ENCODE peak calls at places on chromosomes 7 and 10, in four cellular contexts. H is stomach; X is CD8-positive, alpha-beta T cell; K is colonic mucosa. E is an unnamed sample.

GRCh38 chr10:129471447-129471846 is 4.4 kb downstream of the MGMT start:
- DNase-seq in H (no peak), X (no peak), K (no peak), E (no peak)

GRCh38 chr7:129257168-129257567 is 32.3 kb downstream of the AHCYL2 start:
- DNase-seq in H (no peak), X (no peak), K (no peak), E (no peak)

GRCh38 chr7:38905026-38905759 is 3.8 kb downstream of the VPS41 start:
- DNase-seq in H (no peak), X (no peak), K (no peak), E (no peak)

GRCh38 chr10:78685466-78686163 is 383.2 kb upstream of the ZMIZ1 start:
- DNase-seq in H (no peak), X (no peak), K (no peak), E (no peak)

GRCh38 chr10:52779541-52780390 is 7.2 kb upstream of the MBL2 start:
- DNase-seq in H (peak), X (no peak), K (peak), E (no peak)

GRCh38 chr7:88635149-88635548 is 124.4 kb upstream of the ZNF804B start:
- DNase-seq in H (no peak), X (no peak), K (no peak), E (no peak)

GRCh38 chr10:62182595-62182994 is 86.0 kb downstream of the RTKN2 start:
- DNase-seq in H (no peak), X (no peak), K (no peak), E (no peak)

GRCh38 chr7:68846926-68847325 is 751.3 kb upstream of the AUTS2 start:
- DNase-seq in H (no peak), X (no peak), K (no peak), E (no peak)

GRCh38 chr10:132714906-132715790 is 70.8 kb downstream of the NKX6-2 start:
- DNase-seq in H (no peak), X (no peak), K (no peak), E (peak)

GRCh38 chr10:117221156-117221711 is 19.7 kb upstream of the SLC18A2 start:
- DNase-seq in H (no peak), X (no peak), K (no peak), E (no peak)

GRCh38 chr7:98733036-98733435 is 116.0 kb downstream of the NPTX2 start:
- DNase-seq in H (no peak), X (no peak), K (peak), E (no peak)

GRCh38 chr10:131662851-131663250 is 238.0 kb upstream of the PPP2R2D start:
- DNase-seq in H (peak), X (no peak), K (no peak), E (peak)

GRCh38 chr7:1547777-1548437 is 8.1 kb downstream of the TMEM184A start:
- DNase-seq in H (no peak), X (no peak), K (no peak), E (no peak)

GRCh38 chr10:99849525-99849924 is 67.1 kb downstream of the ABCC2 start:
- DNase-seq in H (no peak), X (no peak), K (peak), E (no peak)

GRCh38 chr10:101388671-101389276 is 34.8 kb downstream of the BTRC start:
- DNase-seq in H (no peak), X (no peak), K (no peak), E (no peak)

GRCh38 chr10:76631054-76631453 is 1006.6 kb downstream of the KCNMA1 start:
- DNase-seq in H (no peak), X (no peak), K (no peak), E (no peak)

GRCh38 chr10:85124592-85124991 is 796.2 kb downstream of the CCSER2 start:
- DNase-seq in H (no peak), X (no peak), K (no peak), E (no peak)

GRCh38 chr7:128497405-128497804 is 20.9 kb downstream of the METTL2B start:
- DNase-seq in H (no peak), X (no peak), K (no peak), E (no peak)

GRCh38 chr10:117886766-117887165 is 160.0 kb downstream of the RAB11FIP2 start:
- DNase-seq in H (no peak), X (no peak), K (no peak), E (no peak)

GRCh38 chr7:91351374-91351773 is 87.1 kb downstream of the FZD1 start:
- DNase-seq in H (no peak), X (no peak), K (no peak), E (no peak)

GRCh38 chr7:151790095-151790825 is 86.7 kb downstream of the PRKAG2 start:
- DNase-seq in H (no peak), X (no peak), K (no peak), E (peak)

GRCh38 chr10:1022413-1022812 is 3.2 kb downstream of the IDI2 start:
- DNase-seq in H (no peak), X (no peak), K (no peak), E (no peak)

GRCh38 chr7:116674508-116675173 is 2.6 kb downstream of the MET start:
- DNase-seq in H (no peak), X (no peak), K (no peak), E (no peak)

GRCh38 chr10:133226251-133226808 is 3.7 kb upstream of the UTF1 start:
- DNase-seq in H (no peak), X (no peak), K (no peak), E (no peak)

GRCh38 chr7:127628445-127628844 is 10.5 kb upstream of the PAX4 start:
- DNase-seq in H (no peak), X (no peak), K (no peak), E (no peak)

GRCh38 chr7:2465928-2466327 is 10.3 kb downstream of the GRIFIN start:
- DNase-seq in H (no peak), X (no peak), K (no peak), E (no peak)

GRCh38 chr7:138170959-138171703 is 94.9 kb downstream of the AKR1D1 start:
- DNase-seq in H (no peak), X (no peak), K (no peak), E (no peak)

GRCh38 chr7:45598697-45599520 is 24.7 kb downstream of the ADCY1 start:
- DNase-seq in H (peak), X (no peak), K (peak), E (no peak)

GRCh38 chr10:129934196-129934925 is 29.7 kb downstream of the EBF3 start:
- DNase-seq in H (no peak), X (no peak), K (no peak), E (no peak)

GRCh38 chr7:125654076-125654475 is 724.5 kb upstream of the POT1 start:
- DNase-seq in H (no peak), X (no peak), K (no peak), E (no peak)

GRCh38 chr7:23533160-23533559 is 1.4 kb upstream of the TRA2A start:
- DNase-seq in H (no peak), X (no peak), K (no peak), E (no peak)

GRCh38 chr10:130456616-130457015 is 320.4 kb downstream of the GLRX3 start:
- DNase-seq in H (no peak), X (no peak), K (no peak), E (no peak)

GRCh38 chr7:101754432-101755159 is 62.8 kb upstream of the CUX1 start:
- DNase-seq in H (no peak), X (no peak), K (no peak), E (no peak)

GRCh38 chr10:98886686-98887085 is 349.0 kb downstream of the HPSE2 start:
- DNase-seq in H (no peak), X (no peak), K (no peak), E (no peak)

GRCh38 chr10:106711313-106711906 is 453.1 kb downstream of the SORCS1 start:
- DNase-seq in H (peak), X (no peak), K (peak), E (no peak)

GRCh38 chr7:27453702-27454405 is 208.8 kb downstream of the HIBADH start:
- DNase-seq in H (no peak), X (no peak), K (no peak), E (no peak)

GRCh38 chr7:132450706-132451105 is 125.6 kb downstream of the PLXNA4 start:
- DNase-seq in H (no peak), X (no peak), K (no peak), E (no peak)

GRCh38 chr10:49613882-49614241 is at the start of gene CHAT:
- DNase-seq in H (no peak), X (no peak), K (no peak), E (peak)

GRCh38 chr10:98402513-98402912 is 12.5 kb downstream of the PYROXD2 start:
- DNase-seq in H (no peak), X (no peak), K (no peak), E (no peak)

GRCh38 chr10:27390681-27391080 is 113.4 kb upstream of the RAB18 start:
- DNase-seq in H (no peak), X (no peak), K (no peak), E (no peak)

DNA sequence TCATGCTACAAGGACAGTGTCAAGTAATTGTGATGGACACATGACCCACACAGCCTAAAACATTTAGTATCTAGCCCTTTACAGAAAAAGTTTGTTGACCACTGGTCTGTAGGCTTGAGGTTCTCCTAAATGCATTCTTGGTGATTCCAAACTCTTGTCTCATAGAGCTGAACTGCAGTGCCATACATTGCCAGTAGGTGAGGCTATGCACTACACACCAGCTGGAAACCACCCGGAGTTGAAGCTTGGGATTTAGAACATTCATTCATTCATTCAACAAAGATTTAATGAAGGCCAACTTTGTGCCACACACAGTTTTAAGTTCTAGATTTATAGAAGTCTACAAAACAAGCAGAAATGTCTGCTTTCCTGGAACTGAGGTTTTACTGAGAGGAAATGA is 77.3 kb upstream of the TCF7L2 start:
- DNase-seq in H (no peak), X (no peak), K (no peak), E (no peak)
- TF ChIP-seq CTCF in H (no peak), X (no peak), K (no peak), E (peak)

GRCh38 chr10:93121311-93121710 is 47.6 kb downstream of the CYP26A1 start:
- DNase-seq in H (no peak), X (no peak), K (no peak), E (no peak)

GRCh38 chr10:93126484-93127052 is 52.9 kb downstream of the CYP26A1 start:
- DNase-seq in H (no peak), X (no peak), K (no peak), E (no peak)

GRCh38 chr10:93123766-93124165 is 50.1 kb downstream of the CYP26A1 start:
- DNase-seq in H (no peak), X (no peak), K (peak), E (no peak)

GRCh38 chr10:93124580-93125318 is 51.1 kb downstream of the CYP26A1 start:
- DNase-seq in H (no peak), X (no peak), K (peak), E (no peak)
- TF ChIP-seq CTCF in H (no peak), X (no peak), K (no peak), E (no peak)

DNA sequence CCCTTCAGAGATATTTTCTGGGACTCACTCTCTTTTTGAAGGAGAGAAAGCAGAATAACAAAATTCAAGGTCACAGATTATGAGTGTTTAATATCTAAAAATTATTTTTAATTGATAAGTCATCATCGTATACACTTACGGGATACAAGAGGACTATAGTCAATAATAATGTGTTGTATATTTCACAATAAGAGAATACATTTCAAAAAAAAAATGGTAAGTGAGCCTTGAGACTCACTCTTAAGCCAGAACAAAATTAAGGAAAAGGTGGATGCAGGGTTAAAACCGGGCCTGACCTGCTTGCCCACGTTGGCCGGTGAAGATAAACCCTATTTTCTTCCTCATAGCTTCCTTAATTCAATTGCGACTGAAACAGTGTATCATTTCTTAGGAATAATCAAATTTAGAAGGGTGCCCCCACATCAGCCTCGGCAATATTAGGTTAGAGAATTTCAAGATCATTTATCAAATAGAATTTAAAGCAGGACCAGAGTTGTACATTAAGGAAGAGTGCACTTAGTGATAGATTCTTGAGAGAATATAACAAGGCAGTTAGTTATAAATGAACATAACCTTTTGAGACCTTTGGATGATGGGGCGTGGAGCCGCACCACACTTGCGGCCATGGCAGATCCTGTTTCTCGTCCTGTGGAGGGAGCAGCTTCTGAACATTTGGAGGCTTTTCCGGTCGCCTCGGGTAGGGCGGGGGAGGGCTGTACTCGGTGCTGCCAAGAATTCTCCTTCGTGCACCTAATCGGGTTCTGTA is 321.8 kb downstream of the PAXIP1 start:
- DNase-seq in H (no peak), X (no peak), K (no peak), E (no peak)
- TF ChIP-seq CTCF in H (no peak), X (no peak), K (no peak), E (no peak)

GRCh38 chr10:77635402-77636227 is 2.0 kb downstream of the KCNMA1 start:
- DNase-seq in H (no peak), X (no peak), K (no peak), E (no peak)

GRCh38 chr10:77634939-77635338 is 2.7 kb downstream of the KCNMA1 start:
- DNase-seq in H (no peak), X (no peak), K (no peak), E (no peak)

GRCh38 chr10:77636967-77637473 is 588 bp downstream of the KCNMA1 start:
- DNase-seq in H (no peak), X (no peak), K (no peak), E (no peak)

GRCh38 chr10:77637474-77637985 is at the start of gene KCNMA1:
- DNase-seq in H (no peak), X (no peak), K (no peak), E (no peak)

DNA sequence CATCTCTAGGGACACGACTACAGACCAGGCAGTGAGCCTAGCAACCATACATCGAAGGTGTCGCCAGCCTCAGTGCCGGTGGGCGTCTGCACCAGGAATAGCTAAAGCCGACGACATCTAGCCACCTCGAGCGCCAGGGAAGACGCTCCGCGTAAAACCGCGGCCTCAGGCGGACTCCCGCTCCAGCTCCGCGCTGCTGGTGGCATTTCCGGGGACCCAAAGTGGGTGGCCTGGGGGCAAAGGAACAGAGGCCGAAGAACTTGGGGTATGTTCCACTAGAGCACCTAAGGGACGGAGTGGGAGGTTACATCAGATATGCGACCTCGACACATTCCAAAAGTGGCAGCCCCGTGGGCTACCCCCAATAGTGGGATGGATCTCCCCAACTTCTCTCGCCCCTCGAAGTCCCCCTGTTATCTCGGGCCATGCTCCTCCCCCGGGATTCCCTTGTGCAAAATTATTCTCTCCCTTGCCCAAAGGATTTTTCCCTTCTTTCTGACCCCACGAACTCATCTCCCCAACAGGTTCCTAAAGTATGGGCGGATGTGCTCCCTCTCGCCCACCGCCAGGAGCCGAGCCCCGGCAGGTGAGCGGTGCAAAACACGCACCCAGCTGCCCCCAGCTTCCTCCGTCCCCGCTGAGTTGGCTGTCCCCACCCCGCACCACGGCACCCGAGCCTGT is 1.2 kb downstream of the KCNMA1 start:
- DNase-seq in H (no peak), X (no peak), K (no peak), E (no peak)
- TF ChIP-seq CTCF in H (no peak), X (no peak), K (no peak), E (peak)

GRCh38 chr10:24645784-24646183 is 77.9 kb downstream of the ARHGAP21 start:
- DNase-seq in H (no peak), X (no peak), K (no peak), E (no peak)

GRCh38 chr10:24645022-24645421 is 78.7 kb downstream of the ARHGAP21 start:
- DNase-seq in H (no peak), X (no peak), K (no peak), E (no peak)

GRCh38 chr10:24639124-24639523 is 84.6 kb downstream of the ARHGAP21 start:
- DNase-seq in H (no peak), X (no peak), K (no peak), E (no peak)

GRCh38 chr10:24643679-24644209 is 79.9 kb downstream of the ARHGAP21 start:
- DNase-seq in H (no peak), X (no peak), K (peak), E (no peak)

GRCh38 chr10:24642921-24643678 is 80.6 kb downstream of the ARHGAP21 start:
- DNase-seq in H (no peak), X (no peak), K (peak), E (no peak)
- TF ChIP-seq CTCF in H (peak), X (peak), K (peak), E (peak)

DNA sequence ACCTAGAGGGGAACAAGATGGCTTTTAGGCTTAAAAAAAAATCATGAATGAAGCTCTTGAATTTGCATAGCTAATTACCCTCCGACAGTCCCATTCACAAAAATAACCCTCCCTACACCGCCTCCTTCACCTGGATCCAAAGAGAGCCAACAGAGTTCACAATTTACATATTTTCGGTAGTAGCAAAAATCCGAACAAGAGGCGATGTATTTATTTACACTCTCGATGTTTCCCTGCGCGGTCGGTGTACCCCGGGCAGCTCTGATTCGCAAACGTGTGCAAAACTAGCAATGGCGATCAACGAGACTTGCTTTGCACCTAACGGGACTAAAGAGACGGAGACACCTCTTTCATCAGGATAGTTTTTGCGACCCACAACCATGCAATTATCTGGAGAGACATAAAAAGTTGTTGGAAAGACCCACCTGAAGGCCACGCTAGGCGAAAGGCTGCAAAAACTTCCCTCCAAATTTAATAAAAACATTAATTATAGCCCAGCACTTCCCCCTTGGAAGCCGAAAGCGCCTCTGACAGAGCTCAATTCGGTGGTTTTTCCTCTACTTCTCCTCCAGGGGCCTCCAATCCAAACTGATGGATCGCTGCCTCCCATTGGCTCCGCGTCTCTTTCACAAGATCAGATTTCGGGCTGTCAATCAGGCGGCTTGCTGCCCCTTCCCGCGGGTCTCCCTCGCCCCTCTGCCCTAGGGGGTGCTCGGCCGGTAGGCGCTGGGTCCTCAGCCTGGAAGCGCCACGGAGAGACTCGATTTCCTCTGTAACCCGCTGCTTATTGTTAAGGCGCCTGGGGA is at the start of gene ETV1:
- DNase-seq in H (peak), X (no peak), K (peak), E (no peak)
- TF ChIP-seq CTCF in H (no peak), X (no peak), K (no peak), E (peak)

DNA sequence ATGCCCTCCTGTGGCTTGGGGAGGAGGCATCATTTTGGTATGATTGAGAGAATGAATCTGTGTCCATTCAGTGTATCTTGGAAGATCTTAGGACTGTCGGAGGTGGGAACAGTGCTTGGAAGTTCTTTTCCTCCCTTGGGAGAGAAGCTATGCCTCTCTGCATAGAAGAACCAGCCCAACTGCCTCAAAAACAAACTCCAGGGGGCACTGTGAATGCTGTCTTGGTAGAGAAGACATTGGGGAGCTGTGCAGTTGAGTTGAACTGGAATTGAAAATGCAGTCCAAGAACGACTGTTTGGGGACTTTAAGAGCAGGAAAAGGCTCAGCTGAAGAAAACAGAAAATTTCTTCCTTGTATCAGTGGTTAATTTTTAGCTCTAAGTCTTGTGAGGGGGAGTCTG is 4.9 kb upstream of the GJD4 start:
- DNase-seq in H (no peak), X (no peak), K (no peak), E (no peak)
- TF ChIP-seq CTCF in H (no peak), X (no peak), K (no peak), E (peak)

GRCh38 chr7:57427146-57427545 is 22.8 kb upstream of the ZNF716 start:
- DNase-seq in H (no peak), X (no peak), K (no peak), E (no peak)
- TF ChIP-seq CTCF in H (no peak), X (no peak), K (no peak), E (no peak)

GRCh38 chr7:94855589-94855988 is 51.8 kb upstream of the PPP1R9A start:
- DNase-seq in H (no peak), X (no peak), K (no peak), E (no peak)

GRCh38 chr7:94856643-94857042 is 50.8 kb upstream of the PPP1R9A start:
- DNase-seq in H (no peak), X (no peak), K (no peak), E (no peak)
- TF ChIP-seq CTCF in H (no peak), X (no peak), K (no peak), E (no peak)

E was measured in chondrocyte.